ENCODE peak calls at places on chromosomes 5 and 9, in four cellular contexts. One of them, this sample, is unnamed. For H3K27me3 and H3K4me1, the result is how much of the 10 kb centered on the place peaks cover.

GRCh38 chr5:115389074-115389798 is 92.8 kb upstream of the CCDC112 start:
- DNase-seq in CD4-positive, alpha-beta memory T cell: no peak
- DNase-seq in lower lobe of right lung: no peak
- DNase-seq in cardiac muscle cell: peak
- DNase-seq in this sample: no peak

GRCh38 chr5:119269061-119269579 is 86.7 kb upstream of the TNFAIP8 start:
- DNase-seq in cardiac muscle cell: peak
- DNase-seq in lower lobe of right lung: peak
- DNase-seq in CD4-positive, alpha-beta memory T cell: peak
- DNase-seq in this sample: peak

GRCh38 chr5:53298841-53299240 is 181.6 kb upstream of the FST start:
- DNase-seq in lower lobe of right lung: no peak
- DNase-seq in cardiac muscle cell: no peak
- DNase-seq in CD4-positive, alpha-beta memory T cell: no peak
- DNase-seq in this sample: no peak

GRCh38 chr9:12463641-12464040 is 229.5 kb upstream of the TYRP1 start:
- DNase-seq in CD4-positive, alpha-beta memory T cell: no peak
- DNase-seq in lower lobe of right lung: no peak
- DNase-seq in cardiac muscle cell: no peak
- DNase-seq in this sample: peak

GRCh38 chr5:14035859-14036440 is 91.5 kb upstream of the DNAH5 start:
- DNase-seq in lower lobe of right lung: no peak
- DNase-seq in cardiac muscle cell: peak
- DNase-seq in CD4-positive, alpha-beta memory T cell: no peak
- DNase-seq in this sample: peak

GRCh38 chr5:115873392-115873791 is 31.7 kb downstream of the AP3S1 start:
- DNase-seq in lower lobe of right lung: no peak
- DNase-seq in CD4-positive, alpha-beta memory T cell: no peak
- DNase-seq in cardiac muscle cell: no peak
- DNase-seq in this sample: no peak

GRCh38 chr9:90795879-90796317 is 5.7 kb upstream of the SYK start:
- DNase-seq in CD4-positive, alpha-beta memory T cell: no peak
- DNase-seq in lower lobe of right lung: peak
- DNase-seq in cardiac muscle cell: no peak
- DNase-seq in this sample: no peak

GRCh38 chr5:6819521-6819920 is 106.3 kb downstream of the TENT4A start:
- DNase-seq in CD4-positive, alpha-beta memory T cell: no peak
- DNase-seq in lower lobe of right lung: no peak
- DNase-seq in cardiac muscle cell: peak
- DNase-seq in this sample: no peak

GRCh38 chr9:35958104-35958825 is at the start of gene OR2S2:
- DNase-seq in cardiac muscle cell: no peak
- DNase-seq in lower lobe of right lung: no peak
- DNase-seq in CD4-positive, alpha-beta memory T cell: no peak
- DNase-seq in this sample: no peak

GRCh38 chr5:56951131-56951945 is 585 bp downstream of the MIER3 start:
- DNase-seq in CD4-positive, alpha-beta memory T cell: peak
- DNase-seq in lower lobe of right lung: peak
- DNase-seq in cardiac muscle cell: peak
- DNase-seq in this sample: peak

GRCh38 chr5:142894749-142895148 is 124.6 kb downstream of the ARHGAP26 start:
- DNase-seq in cardiac muscle cell: no peak
- DNase-seq in CD4-positive, alpha-beta memory T cell: no peak
- DNase-seq in lower lobe of right lung: no peak
- DNase-seq in this sample: no peak

GRCh38 chr9:38046669-38047300 is 22.2 kb downstream of the SHB start:
- DNase-seq in lower lobe of right lung: no peak
- DNase-seq in cardiac muscle cell: no peak
- DNase-seq in CD4-positive, alpha-beta memory T cell: no peak
- DNase-seq in this sample: no peak

GRCh38 chr9:3410461-3410860 is 115.3 kb downstream of the RFX3 start:
- DNase-seq in cardiac muscle cell: no peak
- DNase-seq in CD4-positive, alpha-beta memory T cell: no peak
- DNase-seq in lower lobe of right lung: no peak
- DNase-seq in this sample: no peak

GRCh38 chr5:168408561-168409321 is 77.5 kb upstream of the RARS1 start:
- DNase-seq in CD4-positive, alpha-beta memory T cell: no peak
- DNase-seq in cardiac muscle cell: no peak
- DNase-seq in lower lobe of right lung: no peak
- DNase-seq in this sample: no peak

DNA sequence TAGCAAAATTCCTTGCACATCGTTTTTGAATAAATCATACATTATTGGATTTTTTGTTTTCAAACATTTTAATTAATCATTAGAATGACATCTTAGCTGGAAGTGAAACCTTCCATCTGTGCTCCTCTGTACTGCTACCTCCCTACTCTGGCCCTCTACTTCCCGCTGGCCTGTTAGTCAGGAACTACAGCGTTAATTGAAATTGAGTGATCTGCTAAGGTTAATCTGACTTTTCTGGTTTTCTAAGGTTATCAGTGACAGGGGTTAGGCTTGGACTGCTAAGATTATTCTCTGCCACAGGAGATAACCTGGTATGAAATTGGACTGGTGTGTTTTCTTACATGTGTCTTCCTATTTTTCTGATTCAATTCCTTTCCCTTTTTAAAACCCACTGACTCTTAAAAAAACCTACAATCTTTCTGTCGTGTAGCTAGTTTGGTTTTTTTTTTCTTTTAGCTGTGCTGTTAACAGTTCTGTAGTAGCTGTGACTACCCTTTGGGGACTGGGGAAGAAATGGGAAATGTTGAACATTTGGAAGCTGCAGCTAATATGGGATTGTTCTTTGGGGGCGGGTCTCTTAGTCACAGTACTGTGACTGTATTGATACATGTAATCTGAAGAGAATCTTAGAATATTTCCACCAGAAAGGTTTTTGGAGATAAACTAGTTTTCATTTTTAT is 4.6 kb downstream of the KIF2A start:
- DNase-seq in lower lobe of right lung: no peak
- DNase-seq in cardiac muscle cell: no peak
- DNase-seq in CD4-positive, alpha-beta memory T cell: no peak
- DNase-seq in this sample: no peak
- H3K27me3 ChIP-seq in lower lobe of right lung: under half
- H3K27me3 ChIP-seq in cardiac muscle cell: under half
- H3K27me3 ChIP-seq in CD4-positive, alpha-beta memory T cell: under half
- H3K27me3 ChIP-seq in this sample: under half

DNA sequence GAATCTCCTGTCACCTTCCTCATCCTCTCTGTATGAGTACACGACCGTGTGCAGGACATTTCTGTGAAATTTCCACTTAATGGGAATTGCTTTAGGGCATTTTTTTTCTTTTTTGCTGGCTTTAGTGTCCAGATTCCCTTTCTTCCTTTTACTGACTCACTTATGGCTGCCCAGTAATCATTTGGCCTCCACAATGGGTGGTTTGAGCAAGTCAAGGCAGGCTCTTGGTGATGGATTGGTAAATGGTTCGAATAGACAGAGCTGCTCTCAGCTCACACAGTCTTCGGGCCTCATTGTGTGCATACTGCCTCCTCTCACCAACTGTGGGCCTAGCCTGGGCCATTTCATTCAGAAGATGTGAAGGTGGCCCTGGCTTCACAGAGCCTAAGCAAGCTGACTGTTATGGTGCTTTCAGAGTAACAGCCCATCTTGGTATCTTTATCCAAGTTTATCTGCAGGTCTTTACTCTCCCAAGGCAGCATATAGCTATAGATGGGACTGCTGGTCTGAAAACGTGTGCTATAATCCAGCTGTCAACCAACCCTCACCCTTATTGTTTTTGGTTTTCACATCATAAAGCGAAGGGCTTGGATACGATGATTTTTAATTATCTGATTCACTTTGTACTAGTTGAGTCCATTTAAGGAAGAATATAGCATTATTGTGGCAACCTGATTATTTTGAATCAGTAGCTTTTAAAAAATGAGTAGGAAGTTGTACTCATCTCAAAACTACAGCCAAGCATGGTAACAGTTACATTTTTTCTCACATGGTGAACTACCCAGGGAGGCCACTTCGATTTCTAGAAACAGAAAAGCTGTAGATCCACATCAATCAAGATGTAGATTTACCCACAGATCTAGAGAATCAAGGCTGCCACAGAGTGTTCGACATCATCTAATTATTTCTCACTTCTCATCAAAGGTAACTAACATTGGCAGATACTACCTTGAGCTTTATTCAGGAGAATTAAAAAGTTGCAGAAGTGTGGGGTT is 50.4 kb upstream of the CKMT2 start:
- DNase-seq in cardiac muscle cell: no peak
- DNase-seq in lower lobe of right lung: no peak
- DNase-seq in CD4-positive, alpha-beta memory T cell: no peak
- DNase-seq in this sample: no peak
- H3K4me3 ChIP-seq in cardiac muscle cell: no peak
- H3K4me3 ChIP-seq in lower lobe of right lung: no peak
- H3K4me3 ChIP-seq in CD4-positive, alpha-beta memory T cell: no peak
- H3K4me3 ChIP-seq in this sample: no peak

GRCh38 chr9:121652037-121652837 is 803 bp downstream of the DAB2IP start:
- DNase-seq in lower lobe of right lung: peak
- DNase-seq in CD4-positive, alpha-beta memory T cell: no peak
- DNase-seq in cardiac muscle cell: peak
- DNase-seq in this sample: peak

GRCh38 chr9:121651014-121651294 is 480 bp upstream of the DAB2IP start:
- DNase-seq in cardiac muscle cell: no peak
- DNase-seq in lower lobe of right lung: no peak
- DNase-seq in CD4-positive, alpha-beta memory T cell: no peak
- DNase-seq in this sample: no peak

GRCh38 chr9:121651295-121652036 is at the start of gene DAB2IP:
- DNase-seq in lower lobe of right lung: no peak
- DNase-seq in cardiac muscle cell: peak
- DNase-seq in CD4-positive, alpha-beta memory T cell: no peak
- DNase-seq in this sample: peak

GRCh38 chr9:121654497-121655140 is 3.2 kb downstream of the DAB2IP start:
- DNase-seq in CD4-positive, alpha-beta memory T cell: no peak
- DNase-seq in cardiac muscle cell: no peak
- DNase-seq in lower lobe of right lung: no peak
- DNase-seq in this sample: no peak

GRCh38 chr9:121652838-121653231 is 1.4 kb downstream of the DAB2IP start:
- DNase-seq in lower lobe of right lung: no peak
- DNase-seq in cardiac muscle cell: no peak
- DNase-seq in CD4-positive, alpha-beta memory T cell: no peak
- DNase-seq in this sample: no peak
- H3K4me1 ChIP-seq in lower lobe of right lung: half or more
- H3K4me1 ChIP-seq in cardiac muscle cell: under half
- H3K4me1 ChIP-seq in CD4-positive, alpha-beta memory T cell: under half
- H3K4me1 ChIP-seq in this sample: under half

DNA sequence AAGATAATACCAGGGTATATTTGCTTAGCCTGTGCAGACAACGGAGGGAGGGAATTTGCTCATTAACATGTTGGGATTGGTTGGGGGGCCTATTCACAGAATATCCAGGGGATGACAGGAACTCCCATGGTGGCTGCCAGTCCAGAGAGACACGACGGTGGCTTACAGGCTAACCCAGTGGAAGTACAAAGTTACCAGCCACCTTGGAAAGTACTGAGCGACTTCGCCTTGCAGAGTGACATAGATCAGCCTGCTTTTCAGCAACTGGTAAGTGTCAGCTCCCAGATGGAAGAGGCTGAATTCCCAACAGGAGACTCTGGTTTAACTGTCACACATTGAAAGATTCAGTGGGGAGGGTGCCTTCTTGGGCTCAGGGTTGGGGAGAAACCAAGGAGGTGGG is 7.9 kb downstream of the ISL1 start:
- DNase-seq in cardiac muscle cell: peak
- DNase-seq in CD4-positive, alpha-beta memory T cell: no peak
- DNase-seq in lower lobe of right lung: no peak
- DNase-seq in this sample: no peak
- H3K27me3 ChIP-seq in cardiac muscle cell: under half
- H3K27me3 ChIP-seq in CD4-positive, alpha-beta memory T cell: under half
- H3K27me3 ChIP-seq in lower lobe of right lung: half or more
- H3K27me3 ChIP-seq in this sample: under half

DNA sequence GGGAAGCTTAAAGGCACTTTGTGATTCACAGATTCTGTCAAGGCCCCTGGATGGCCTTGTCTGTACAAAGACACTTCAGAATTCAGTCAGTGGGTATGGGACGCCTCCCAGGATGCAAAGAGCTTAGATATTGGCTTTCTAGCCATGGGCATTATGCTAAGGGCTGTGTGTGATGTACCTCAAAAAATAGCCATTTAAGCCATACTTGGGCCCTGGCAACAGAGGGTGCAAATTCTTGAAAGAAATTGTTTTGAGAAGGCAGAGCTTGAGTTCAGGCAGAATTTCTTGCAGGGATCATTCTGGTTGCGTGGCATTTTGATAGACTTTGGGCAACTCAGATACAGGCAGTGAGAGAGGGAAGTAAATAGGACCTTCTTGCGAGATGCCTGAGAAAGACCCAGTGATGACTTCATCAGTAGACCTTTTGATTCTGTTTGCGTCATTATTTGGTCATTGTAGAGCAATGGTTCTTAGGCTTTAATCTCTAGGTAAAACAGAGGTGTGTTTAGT is 3.9 kb downstream of the CYFIP2 start:
- DNase-seq in CD4-positive, alpha-beta memory T cell: no peak
- DNase-seq in lower lobe of right lung: no peak
- DNase-seq in cardiac muscle cell: no peak
- DNase-seq in this sample: no peak
- H3K4me3 ChIP-seq in CD4-positive, alpha-beta memory T cell: no peak
- H3K4me3 ChIP-seq in lower lobe of right lung: no peak
- H3K4me3 ChIP-seq in cardiac muscle cell: no peak
- H3K4me3 ChIP-seq in this sample: no peak

GRCh38 chr5:157568717-157569116 is 6.9 kb downstream of the ADAM19 start:
- DNase-seq in lower lobe of right lung: no peak
- DNase-seq in cardiac muscle cell: no peak
- DNase-seq in CD4-positive, alpha-beta memory T cell: no peak
- DNase-seq in this sample: no peak

GRCh38 chr5:157570801-157571200 is 4.8 kb downstream of the ADAM19 start:
- DNase-seq in cardiac muscle cell: no peak
- DNase-seq in lower lobe of right lung: no peak
- DNase-seq in CD4-positive, alpha-beta memory T cell: no peak
- DNase-seq in this sample: no peak

GRCh38 chr5:157575096-157575872 is at the start of gene ADAM19:
- DNase-seq in cardiac muscle cell: peak
- DNase-seq in CD4-positive, alpha-beta memory T cell: peak
- DNase-seq in lower lobe of right lung: peak
- DNase-seq in this sample: no peak

GRCh38 chr5:157574456-157575095 is 999 bp downstream of the ADAM19 start:
- DNase-seq in lower lobe of right lung: no peak
- DNase-seq in cardiac muscle cell: no peak
- DNase-seq in CD4-positive, alpha-beta memory T cell: no peak
- DNase-seq in this sample: no peak

DNA sequence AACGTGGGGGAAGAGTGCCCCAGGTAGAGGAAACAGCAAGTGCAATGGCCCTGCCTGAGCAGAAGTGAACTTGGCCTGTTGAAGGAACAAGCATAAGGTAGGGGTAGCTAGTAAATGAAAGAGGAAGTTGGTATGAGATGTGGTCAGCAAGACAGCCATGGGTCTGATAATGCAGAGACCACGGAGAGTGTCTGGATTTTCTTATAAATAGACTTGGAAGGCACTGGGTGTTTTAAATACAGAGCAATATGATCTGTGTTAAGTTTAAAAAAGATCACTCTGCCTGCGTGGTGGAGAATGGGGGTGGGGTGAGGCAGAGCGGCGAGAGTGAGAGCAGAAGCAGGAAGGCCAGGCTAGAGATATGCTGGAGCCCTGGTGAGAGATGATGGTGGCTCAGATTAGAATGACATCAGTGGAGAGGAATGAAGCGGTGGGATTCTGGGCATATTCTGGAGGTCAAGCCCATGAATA is 4.2 kb downstream of the ADAM19 start:
- DNase-seq in cardiac muscle cell: peak
- DNase-seq in lower lobe of right lung: no peak
- DNase-seq in CD4-positive, alpha-beta memory T cell: peak
- DNase-seq in this sample: no peak
- H3K4me1 ChIP-seq in cardiac muscle cell: under half
- H3K4me1 ChIP-seq in lower lobe of right lung: under half
- H3K4me1 ChIP-seq in CD4-positive, alpha-beta memory T cell: half or more
- H3K4me1 ChIP-seq in this sample: under half

This sample was measured in HAP-1.